ENCODE peak calls at places on chromosomes 11 and 22, in six cellular contexts. W is iPS DF 6.9; D is Karpas-422; Y is CD4-positive, CD25-positive, alpha-beta regulatory T cell; F is ascending aorta; L is neural progenitor cell. V is an unnamed sample.

GRCh38 chr22:38740754-38741153 is 15.0 kb downstream of the SUN2 start:
- DNase-seq in W (no peak), D (no peak), Y (no peak), F (no peak), L (no peak), V (no peak)

GRCh38 chr22:23847991-23848864 is 9.4 kb upstream of the DERL3 start:
- DNase-seq in W (no peak), D (peak; percentile 95), Y (no peak), F (no peak), L (peak; percentile 73), V (no peak)

GRCh38 chr22:29457730-29458129 is 19.3 kb downstream of the RFPL1 start:
- DNase-seq in W (no peak), D (peak; percentile 83), Y (no peak), F (no peak), L (peak; percentile 82), V (peak; percentile 23)

GRCh38 chr22:24435861-24436351 is 8.5 kb downstream of the ADORA2A start:
- DNase-seq in W (no peak), D (peak; percentile 77), Y (no peak), F (no peak), L (no peak), V (peak; percentile 78)

GRCh38 chr11:107071129-107071528 is 52.9 kb upstream of the GUCY1A2 start:
- DNase-seq in W (no peak), D (no peak), Y (no peak), F (no peak), L (no peak), V (no peak)

GRCh38 chr11:122076721-122077120 is 39.3 kb downstream of the BLID start:
- DNase-seq in W (no peak), D (no peak), Y (no peak), F (no peak), L (no peak), V (no peak)

GRCh38 chr11:32068134-32068533 is 22.7 kb upstream of the RCN1 start:
- DNase-seq in W (no peak), D (no peak), Y (no peak), F (no peak), L (no peak), V (peak; percentile 43)

GRCh38 chr22:44659140-44659539 is 42.9 kb upstream of the PRR5 start:
- DNase-seq in W (no peak), D (no peak), Y (no peak), F (no peak), L (no peak), V (peak; percentile 42)

GRCh38 chr11:113465786-113466185 is 9.4 kb downstream of the DRD2 start:
- DNase-seq in W (no peak), D (no peak), Y (no peak), F (no peak), L (no peak), V (no peak)

GRCh38 chr11:93113824-93114223 is 84.0 kb downstream of the SLC36A4 start:
- DNase-seq in W (no peak), D (no peak), Y (no peak), F (no peak), L (peak; percentile 30), V (no peak)

GRCh38 chr11:17471501-17471900 is 5.1 kb downstream of the ABCC8 start:
- DNase-seq in W (no peak), D (no peak), Y (no peak), F (no peak), L (no peak), V (no peak)

GRCh38 chr22:47334596-47334995 is 572.1 kb downstream of the TBC1D22A start:
- DNase-seq in W (no peak), D (no peak), Y (no peak), F (no peak), L (no peak), V (no peak)

GRCh38 chr11:84686726-84687125 is 940.4 kb downstream of the DLG2 start:
- DNase-seq in W (no peak), D (no peak), Y (no peak), F (no peak), L (no peak), V (no peak)
- H3K4me1 ChIP-seq in W (no peaks in the 10 kb centered on the region), D (no peaks in the 10 kb centered on the region), Y (no peaks in the 10 kb centered on the region), F (no peaks in the 10 kb centered on the region), L (peaks cover 16% of the 10 kb centered on the region), V (peaks cover 2% of the 10 kb centered on the region)

DNA sequence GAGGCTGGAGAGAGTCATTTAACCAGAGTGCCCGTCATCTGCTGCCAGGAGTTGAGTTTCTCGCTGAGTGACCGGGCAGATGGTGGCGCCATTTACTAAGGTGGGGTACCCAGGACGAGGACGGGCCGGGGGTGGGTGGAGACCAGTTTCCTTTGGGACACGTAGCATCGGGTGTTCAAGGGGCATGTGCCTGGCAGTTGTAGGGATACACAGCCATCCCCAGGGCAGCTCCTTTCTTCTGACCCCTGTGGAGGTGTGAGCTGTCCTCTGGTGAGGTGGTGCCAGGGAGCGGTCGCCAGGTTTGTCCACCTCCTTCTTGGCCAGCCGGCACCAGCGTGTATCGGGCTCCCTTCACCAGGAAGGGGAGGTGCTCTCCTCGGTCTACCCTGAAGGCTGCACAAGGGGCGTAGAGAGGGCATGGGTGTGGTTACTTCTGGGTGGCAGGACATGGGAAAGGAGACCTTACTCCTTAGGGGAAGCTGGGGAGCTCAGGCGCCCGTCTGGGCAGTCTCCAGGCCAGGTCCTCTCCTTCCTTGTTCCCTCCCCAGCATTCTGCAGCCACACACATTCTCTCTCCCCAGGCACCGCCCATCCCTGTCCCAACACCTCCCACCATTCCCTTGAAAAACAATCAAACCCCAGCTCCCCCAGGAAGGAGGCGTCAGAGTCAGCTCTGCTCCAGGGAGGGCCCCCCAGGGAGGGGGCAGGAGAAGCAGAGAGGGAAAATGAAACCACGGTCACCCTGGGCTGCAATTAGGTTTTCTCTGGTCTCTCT is 10.3 kb upstream of the MB start:
- DNase-seq in W (peak; percentile 58), D (peak; percentile 60), Y (peak; percentile 29), F (peak; percentile 88), L (peak; percentile 81), V (peak; percentile 88)
- H3K4me3 ChIP-seq in W (peak overlapping the region; percentile 28), D (no peak overlapping the region), Y (peak overlapping the region; percentile 37), F (peak overlapping the region; percentile 63), L (peak overlapping the region; percentile 45), V (peak overlapping the region; percentile 63)

DNA sequence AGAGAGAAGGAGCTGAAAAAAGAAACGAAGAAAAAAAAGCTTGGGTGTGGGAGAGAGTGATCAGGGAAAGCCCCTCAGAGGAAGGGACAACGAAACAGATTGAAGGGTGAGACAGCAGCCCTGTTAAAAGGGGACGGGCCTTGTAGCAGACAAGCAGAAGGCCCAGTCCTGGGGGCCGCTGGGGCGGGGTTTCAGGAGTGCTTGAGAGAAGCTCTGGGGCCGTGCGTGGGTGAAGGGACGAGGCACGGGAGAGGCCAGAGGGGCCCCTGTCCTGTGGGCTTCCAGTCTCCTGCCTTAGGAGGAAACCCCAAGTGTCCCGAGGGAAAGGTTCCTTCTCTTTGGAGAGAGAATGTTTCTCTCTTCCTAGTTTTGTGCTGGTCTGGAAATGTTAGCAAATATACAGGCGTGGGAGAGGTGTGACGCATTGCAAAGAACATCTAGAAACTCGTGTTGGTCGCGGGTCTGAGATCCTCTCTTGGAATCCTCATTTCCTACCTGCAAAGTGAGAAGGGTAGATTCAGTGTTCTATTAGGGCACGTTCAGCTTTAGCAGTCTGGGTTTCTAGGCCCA is 28.6 kb downstream of the ADAMTS15 start:
- DNase-seq in W (no peak), D (no peak), Y (no peak), F (peak; percentile 53), L (no peak), V (no peak)
- H3K27ac ChIP-seq in W (no peak overlapping the region), D (no peak overlapping the region), Y (no peak overlapping the region), F (peak overlapping the region; percentile 86), L (no peak overlapping the region), V (no peak overlapping the region)

DNA sequence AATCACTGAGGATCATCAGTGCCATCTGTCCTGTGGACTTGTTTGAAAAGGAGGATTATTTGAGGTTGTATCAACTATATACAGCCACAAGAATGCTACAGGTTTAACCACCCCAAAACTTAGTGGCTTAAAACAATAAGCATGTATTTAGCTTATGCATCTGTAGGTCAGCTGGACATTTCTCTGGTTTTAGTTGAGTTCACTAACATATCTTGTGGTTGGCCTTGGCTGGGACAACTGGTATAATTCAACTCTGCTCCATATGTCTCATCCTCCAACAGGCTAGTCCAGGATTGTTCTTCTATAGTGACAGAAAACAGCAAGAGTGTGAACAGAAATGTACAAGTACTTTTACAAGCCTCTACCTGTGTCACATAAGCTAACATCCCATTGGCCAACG is 49.9 kb upstream of the SOX6 start:
- DNase-seq in W (no peak), D (no peak), Y (no peak), F (no peak), L (no peak), V (peak; percentile 20)
- H3K4me1 ChIP-seq in W (no peaks in the 10 kb centered on the region), D (no peaks in the 10 kb centered on the region), Y (no peaks in the 10 kb centered on the region), F (no peaks in the 10 kb centered on the region), L (peaks cover 51% of the 10 kb centered on the region), V (no peaks in the 10 kb centered on the region)

GRCh38 chr11:22510741-22511140 is 114.9 kb downstream of the FANCF start:
- DNase-seq in W (no peak), D (no peak), Y (no peak), F (no peak), L (no peak), V (no peak)
- H3K4me3 ChIP-seq in W (no peak overlapping the region), D (no peak overlapping the region), Y (no peak overlapping the region), F (no peak overlapping the region), L (no peak overlapping the region), V (no peak overlapping the region)